ENCODE peak calls at places on chromosomes 4 and X, in eight cellular contexts. V is lower leg skin, G is endothelial cell of umbilical vein, R is fibroblast of lung, K is left lung, Y is astrocyte of the cerebellum, Z is cardiac fibroblast, B is A549. H is an unnamed sample.

GRCh38 chr4:88115587-88115986 is 42.9 kb downstream of the ABCG2 start:
- DNase-seq in V (no peak), G (no peak), R (no peak), K (no peak), Y (no peak), Z (no peak), B (no peak), H (no peak)

GRCh38 chr4:168917150-168917779 is 92.8 kb downstream of the CBR4 start:
- DNase-seq in V (no peak), G (peak), R (peak), K (no peak), Y (peak), Z (peak), B (peak), H (peak)

GRCh38 chr4:74632634-74633033 is 161.7 kb downstream of the BTC start:
- DNase-seq in V (peak), G (peak), R (peak), K (peak), Y (peak), Z (peak), B (peak), H (peak)

GRCh38 chr4:173490817-173491518 is 39.1 kb downstream of the HAND2 start:
- DNase-seq in V (no peak), G (peak), R (peak), K (no peak), Y (no peak), Z (peak), B (peak), H (peak)

GRCh38 chr4:164779811-164780216 is 25.9 kb downstream of the SMIM31 start:
- DNase-seq in V (no peak), G (peak), R (peak), K (no peak), Y (peak), Z (peak), B (peak), H (peak)

GRCh38 chr4:62683799-62684566 is 1483.9 kb downstream of the ADGRL3 start:
- DNase-seq in V (no peak), G (no peak), R (no peak), K (no peak), Y (no peak), Z (no peak), B (no peak), H (no peak)

GRCh38 chrX:150324035-150324728 is 38.9 kb upstream of the MAMLD1 start:
- DNase-seq in V (no peak), G (peak), R (peak), K (no peak), Y (peak), Z (peak), B (peak), H (peak)

GRCh38 chr4:54954656-54955388 is 170.6 kb downstream of the KDR start:
- DNase-seq in V (no peak), G (peak), R (no peak), K (no peak), Y (no peak), Z (peak), B (no peak), H (no peak)

GRCh38 chrX:98607739-98608138 is 1724.0 kb downstream of the RPA4 start:
- DNase-seq in V (no peak), G (no peak), R (no peak), K (no peak), Y (no peak), Z (no peak), B (no peak), H (no peak)

GRCh38 chr4:76250962-76251361 is 559 bp upstream of the FAM47E start:
- DNase-seq in V (no peak), G (peak), R (peak), K (peak), Y (no peak), Z (no peak), B (no peak), H (no peak)

GRCh38 chr4:156832886-156833285 is 138.7 kb downstream of the PDGFC start:
- DNase-seq in V (no peak), G (no peak), R (peak), K (no peak), Y (no peak), Z (peak), B (no peak), H (peak)

GRCh38 chr4:8771666-8772065 is 100.0 kb downstream of the HMX1 start:
- DNase-seq in V (no peak), G (no peak), R (no peak), K (peak), Y (no peak), Z (no peak), B (no peak), H (no peak)

GRCh38 chr4:128924951-128925350 is 115.5 kb downstream of the JADE1 start:
- DNase-seq in V (no peak), G (no peak), R (peak), K (no peak), Y (no peak), Z (peak), B (no peak), H (no peak)

GRCh38 chr4:125306112-125306511 is 8.6 kb upstream of the FAT4 start:
- DNase-seq in V (no peak), G (no peak), R (no peak), K (no peak), Y (no peak), Z (no peak), B (no peak), H (no peak)

GRCh38 chr4:169116270-169116901 is 106.3 kb upstream of the CBR4 start:
- DNase-seq in V (no peak), G (no peak), R (peak), K (no peak), Y (no peak), Z (no peak), B (no peak), H (peak)

GRCh38 chr4:2910409-2910808 is 52.8 kb downstream of the NOP14 start:
- DNase-seq in V (no peak), G (no peak), R (no peak), K (no peak), Y (no peak), Z (no peak), B (no peak), H (no peak)

GRCh38 chr4:48340276-48340904 is 939 bp upstream of the SLAIN2 start:
- DNase-seq in V (no peak), G (no peak), R (peak), K (no peak), Y (peak), Z (peak), B (no peak), H (peak)

GRCh38 chrX:11509786-11510185 is 155.9 kb downstream of the ARHGAP6 start:
- DNase-seq in V (no peak), G (peak), R (peak), K (no peak), Y (no peak), Z (peak), B (peak), H (peak)

GRCh38 chr4:25154594-25155265 is 5.5 kb downstream of the SEPSECS start:
- DNase-seq in V (no peak), G (no peak), R (no peak), K (no peak), Y (no peak), Z (no peak), B (no peak), H (no peak)

GRCh38 chrX:16451331-16451730 is 198.6 kb upstream of the S100G start:
- DNase-seq in V (no peak), G (no peak), R (no peak), K (no peak), Y (no peak), Z (no peak), B (no peak), H (no peak)

GRCh38 chr4:109332926-109333464 is 30.5 kb upstream of the COL25A1 start:
- DNase-seq in V (no peak), G (no peak), R (no peak), K (no peak), Y (no peak), Z (no peak), B (no peak), H (no peak)

GRCh38 chrX:154436597-154437397 is at the start of gene GDI1:
- DNase-seq in V (no peak), G (no peak), R (peak), K (no peak), Y (no peak), Z (peak), B (peak), H (peak)

GRCh38 chr4:76584235-76585152 is 149.5 kb downstream of the SHROOM3 start:
- DNase-seq in V (no peak), G (no peak), R (peak), K (no peak), Y (no peak), Z (no peak), B (no peak), H (no peak)

GRCh38 chr4:37737456-37737855 is 51.3 kb upstream of the RELL1 start:
- DNase-seq in V (no peak), G (no peak), R (peak), K (no peak), Y (no peak), Z (peak), B (no peak), H (peak)

GRCh38 chrX:2397648-2398340 is 103.0 kb downstream of the DHRSX start:
- DNase-seq in V (no peak), G (no peak), R (peak), K (no peak), Y (no peak), Z (peak), B (no peak), H (peak)

GRCh38 chr4:153232768-153233167 is 28.5 kb downstream of the TRIM2 start:
- DNase-seq in V (no peak), G (no peak), R (no peak), K (peak), Y (no peak), Z (peak), B (peak), H (no peak)
- TF ChIP-seq CTCF in V (no peak), G (no peak), R (peak), K (no peak), Y (peak), Z (peak), B (no peak), H (no peak)

DNA sequence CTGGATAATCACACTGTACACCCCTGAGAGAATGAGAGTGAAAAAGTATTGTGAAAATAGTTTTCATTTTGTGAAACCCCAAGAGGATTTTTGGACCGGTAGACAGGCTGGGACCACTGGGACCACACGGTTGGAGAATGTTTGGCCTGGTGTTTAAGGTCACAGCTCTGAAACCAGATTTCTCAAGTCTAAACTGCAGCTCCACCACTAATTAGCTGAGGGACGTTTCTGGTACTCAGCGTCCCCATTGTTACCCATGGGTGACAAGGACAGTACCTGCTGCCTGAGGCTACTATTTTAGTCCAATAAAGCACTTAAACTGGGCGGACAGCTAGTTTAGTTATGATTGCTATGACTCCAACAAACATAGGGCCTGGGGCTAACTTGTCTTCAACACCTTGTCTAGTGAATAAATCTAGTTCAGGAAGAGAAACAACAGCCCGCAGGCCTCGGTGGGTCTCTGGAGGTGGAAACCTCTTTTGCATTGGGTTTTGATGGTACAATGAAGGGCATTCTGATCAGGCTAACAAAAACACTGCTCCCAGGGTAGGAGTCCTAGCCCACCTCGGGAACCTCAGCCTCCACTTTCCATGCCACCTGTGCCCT is 509 bp upstream of the USP11 start:
- DNase-seq in V (no peak), G (peak), R (no peak), K (no peak), Y (no peak), Z (no peak), B (no peak), H (no peak)
- H3K4me3 ChIP-seq in V (no peak), G (no peak), R (peak), K (peak), Y (peak), Z (peak), B (peak), H (peak)

GRCh38 chr4:102608190-102608589 is 107.0 kb downstream of the NFKB1 start:
- DNase-seq in V (no peak), G (no peak), R (peak), K (no peak), Y (no peak), Z (no peak), B (no peak), H (no peak)

GRCh38 chr4:102612824-102613366 is 111.7 kb downstream of the NFKB1 start:
- DNase-seq in V (no peak), G (peak), R (no peak), K (no peak), Y (no peak), Z (no peak), B (no peak), H (no peak)

GRCh38 chr4:102610476-102610875 is 109.3 kb downstream of the NFKB1 start:
- DNase-seq in V (no peak), G (no peak), R (no peak), K (no peak), Y (no peak), Z (no peak), B (no peak), H (no peak)

GRCh38 chr4:102612195-102612594 is 111.0 kb downstream of the NFKB1 start:
- DNase-seq in V (no peak), G (no peak), R (no peak), K (no peak), Y (no peak), Z (no peak), B (no peak), H (no peak)

GRCh38 chr4:102610007-102610406 is 108.8 kb downstream of the NFKB1 start:
- DNase-seq in V (no peak), G (peak), R (no peak), K (no peak), Y (no peak), Z (peak), B (no peak), H (no peak)
- TF ChIP-seq CTCF in V (no peak), G (peak), R (peak), K (no peak), Y (peak), Z (peak), B (peak), H (peak)

GRCh38 chr4:67158669-67159068 is 386.6 kb downstream of the CENPC start:
- DNase-seq in V (no peak), G (no peak), R (no peak), K (no peak), Y (no peak), Z (no peak), B (no peak), H (no peak)
- H3K4me3 ChIP-seq in V (no peak), G (no peak), R (no peak), K (no peak), Y (no peak), Z (no peak), B (no peak), H (no peak)

DNA sequence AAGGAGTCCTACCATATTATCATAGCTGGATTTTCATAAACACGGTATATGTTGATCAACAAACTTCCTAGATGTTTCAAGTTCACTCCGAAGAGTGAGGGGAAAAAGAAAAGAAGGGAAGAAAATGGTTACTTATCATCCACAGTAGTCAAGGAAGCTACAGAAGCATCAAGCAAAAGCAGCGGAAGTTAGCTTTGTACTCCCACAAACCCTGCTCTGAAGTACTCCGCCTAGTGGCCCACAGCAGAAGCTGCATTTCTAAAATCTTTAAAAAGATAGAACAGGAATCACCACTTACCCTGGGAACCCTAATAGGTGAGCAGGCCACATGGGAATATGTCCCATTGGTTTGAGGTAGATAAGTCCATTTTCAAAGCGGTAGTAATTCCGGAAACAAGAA is 28.5 kb upstream of the FRG1 start:
- DNase-seq in V (no peak), G (no peak), R (no peak), K (no peak), Y (no peak), Z (no peak), B (no peak), H (no peak)
- TF ChIP-seq CTCF in V (no peak), G (peak), R (peak), K (peak), Y (peak), Z (peak), B (no peak), H (peak)

DNA sequence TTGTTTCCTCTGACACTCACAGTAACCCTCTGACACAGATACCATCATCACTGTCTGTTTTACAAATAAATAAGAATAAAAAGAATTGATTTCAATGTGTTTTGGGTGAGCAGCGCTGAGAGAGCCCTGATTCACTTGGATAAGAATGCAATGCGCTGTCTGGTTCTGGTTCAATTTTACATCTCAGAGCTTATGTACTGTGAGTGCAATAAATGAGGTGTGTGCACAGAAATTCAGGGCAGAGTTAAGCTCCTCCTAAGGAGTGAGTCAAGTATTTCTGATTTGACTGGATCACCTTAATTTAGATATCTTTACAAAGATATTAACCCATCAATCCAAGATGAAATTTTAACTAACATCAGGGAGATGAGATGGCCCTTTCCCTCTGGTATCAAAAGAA is 11.2 kb downstream of the FAM9C start:
- DNase-seq in V (no peak), G (no peak), R (peak), K (no peak), Y (no peak), Z (no peak), B (no peak), H (no peak)
- H3K4me3 ChIP-seq in V (no peak), G (no peak), R (no peak), K (no peak), Y (no peak), Z (no peak), B (no peak), H (no peak)

DNA sequence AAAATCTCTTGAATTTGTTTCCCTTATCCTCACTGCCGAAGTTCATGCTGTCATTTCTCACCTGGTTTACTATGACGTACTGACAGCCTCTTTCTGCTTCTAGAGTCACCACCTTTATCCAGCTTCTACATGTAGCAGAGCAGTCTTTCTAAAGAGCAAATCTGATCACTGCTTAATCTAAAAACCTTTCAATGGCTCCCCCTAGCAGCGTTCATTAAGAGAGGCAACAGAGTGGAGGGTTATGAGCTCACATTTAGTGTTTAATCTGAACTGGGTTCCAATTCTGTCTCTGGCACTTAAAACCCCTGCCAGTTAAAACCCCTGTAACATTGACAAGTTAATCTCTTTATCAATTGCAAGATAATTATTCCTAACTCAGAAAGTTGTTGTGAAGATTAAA is 4.4 kb downstream of the RBPJ start:
- DNase-seq in V (no peak), G (no peak), R (peak), K (no peak), Y (peak), Z (peak), B (peak), H (peak)
- TF ChIP-seq CTCF in V (no peak), G (no peak), R (peak), K (no peak), Y (peak), Z (peak), B (peak), H (peak)

GRCh38 chr4:1578301-1578781 is 105.8 kb downstream of the FAM53A start:
- DNase-seq in V (no peak), G (no peak), R (no peak), K (no peak), Y (no peak), Z (no peak), B (no peak), H (no peak)
- H3K4me3 ChIP-seq in V (no peak), G (no peak), R (no peak), K (no peak), Y (no peak), Z (no peak), B (peak), H (no peak)

DNA sequence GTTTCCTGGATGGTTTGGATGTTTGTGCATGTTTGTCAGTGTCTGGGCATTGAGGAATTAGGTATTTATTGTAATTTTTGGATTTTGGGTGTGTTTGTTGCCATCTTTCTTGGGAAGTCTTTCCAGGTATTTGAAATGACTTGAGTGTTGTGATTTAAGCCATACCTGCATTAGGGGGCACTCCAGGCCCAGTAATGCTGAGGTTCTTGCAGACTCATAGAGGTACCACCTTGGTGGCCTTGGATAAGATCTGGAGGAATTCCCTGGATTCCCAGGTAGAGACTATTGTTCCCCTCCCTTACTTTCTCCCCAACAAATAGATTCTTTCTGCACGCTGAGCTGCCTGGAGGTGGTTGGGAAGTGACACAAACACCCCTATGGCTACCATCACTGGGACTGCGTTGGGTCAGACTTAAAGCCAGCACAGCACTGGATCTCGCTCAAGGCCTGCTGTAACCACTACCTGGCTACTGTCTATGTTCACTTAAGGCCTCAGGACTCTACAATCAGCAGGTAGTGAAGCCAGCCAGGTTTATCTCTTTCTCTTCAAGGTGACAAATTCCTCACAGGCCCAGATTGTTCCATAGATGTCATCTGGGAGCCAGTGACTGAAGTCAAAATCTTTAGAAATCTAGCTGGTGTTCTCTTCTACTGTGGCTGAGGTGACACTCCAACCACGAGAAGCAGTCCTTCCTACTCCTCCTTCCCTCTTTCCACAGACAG is 643.6 kb downstream of the PDHA2 start:
- DNase-seq in V (no peak), G (peak), R (no peak), K (no peak), Y (no peak), Z (no peak), B (peak), H (no peak)
- TF ChIP-seq CTCF in V (no peak), G (no peak), R (no peak), K (no peak), Y (no peak), Z (no peak), B (no peak), H (peak)

DNA sequence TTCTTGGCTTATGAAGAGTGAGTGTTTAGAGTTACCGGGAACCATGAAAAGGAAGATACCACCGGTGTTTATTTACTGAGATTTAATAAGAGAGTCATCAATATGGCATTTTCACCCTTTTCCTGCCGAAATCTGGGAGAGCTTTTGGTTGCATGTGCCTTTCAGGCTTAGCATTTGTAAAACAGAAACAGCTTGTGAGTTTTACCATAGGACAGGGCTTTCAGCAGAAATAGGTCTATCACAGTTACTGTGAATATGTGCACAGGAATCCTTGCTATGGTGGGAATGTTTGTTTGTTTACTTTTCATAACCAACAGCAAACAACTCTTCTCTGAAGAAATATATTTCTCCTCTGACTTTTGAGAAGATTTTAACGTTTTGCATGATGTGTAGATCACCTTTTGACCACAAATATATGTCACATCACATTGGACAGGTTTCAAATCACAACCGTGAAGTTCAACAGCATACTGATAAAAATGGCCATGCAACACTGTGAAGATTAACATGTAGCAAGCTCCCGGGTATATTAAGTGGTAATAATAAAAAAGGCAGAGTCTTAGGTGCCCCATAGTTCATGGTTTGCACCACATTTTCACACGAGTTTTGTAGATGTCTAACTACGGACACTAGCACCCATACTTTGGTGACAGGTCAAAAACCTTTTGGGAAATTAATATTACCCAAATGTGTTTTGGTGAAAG is 21.3 kb downstream of the ARHGAP24 start:
- DNase-seq in V (no peak), G (no peak), R (peak), K (no peak), Y (no peak), Z (peak), B (peak), H (peak)
- H3K4me3 ChIP-seq in V (no peak), G (no peak), R (peak), K (no peak), Y (no peak), Z (no peak), B (peak), H (no peak)